ENCODE peak calls at places on chromosomes 13 and 19, in five cellular contexts. One of them, this sample, is unnamed.

GRCh38 chr13:26589754-26590153 is 32.3 kb downstream of the WASF3 start:
- DNase-seq in C1 segment of cervical spinal cord: no peak
- DNase-seq in fibroblast of pulmonary artery: peak
- DNase-seq in glutamatergic neuron: no peak
- DNase-seq in right lobe of liver: no peak
- DNase-seq in this sample: no peak

GRCh38 chr13:110001622-110002275 is 215.4 kb upstream of the IRS2 start:
- DNase-seq in fibroblast of pulmonary artery: peak
- DNase-seq in glutamatergic neuron: no peak
- DNase-seq in C1 segment of cervical spinal cord: no peak
- DNase-seq in right lobe of liver: no peak
- DNase-seq in this sample: no peak

GRCh38 chr19:45275370-45275971 is 24.4 kb downstream of the MARK4 start:
- DNase-seq in glutamatergic neuron: peak
- DNase-seq in fibroblast of pulmonary artery: no peak
- DNase-seq in right lobe of liver: no peak
- DNase-seq in C1 segment of cervical spinal cord: no peak
- DNase-seq in this sample: no peak

GRCh38 chr13:45545686-45546409 is 69.7 kb downstream of the ERICH6B start:
- DNase-seq in glutamatergic neuron: no peak
- DNase-seq in C1 segment of cervical spinal cord: no peak
- DNase-seq in right lobe of liver: no peak
- DNase-seq in fibroblast of pulmonary artery: no peak
- DNase-seq in this sample: no peak

GRCh38 chr13:76638160-76638559 is 248.0 kb downstream of the KCTD12 start:
- DNase-seq in right lobe of liver: no peak
- DNase-seq in C1 segment of cervical spinal cord: no peak
- DNase-seq in fibroblast of pulmonary artery: peak
- DNase-seq in glutamatergic neuron: no peak
- DNase-seq in this sample: no peak

GRCh38 chr19:3135961-3136683 is at the start of gene GNA15:
- DNase-seq in right lobe of liver: no peak
- DNase-seq in C1 segment of cervical spinal cord: no peak
- DNase-seq in glutamatergic neuron: no peak
- DNase-seq in fibroblast of pulmonary artery: no peak
- DNase-seq in this sample: no peak

GRCh38 chr19:29516821-29517395 is 8.9 kb upstream of the VSTM2B start:
- DNase-seq in right lobe of liver: peak
- DNase-seq in C1 segment of cervical spinal cord: no peak
- DNase-seq in glutamatergic neuron: peak
- DNase-seq in fibroblast of pulmonary artery: no peak
- DNase-seq in this sample: no peak

GRCh38 chr13:113592571-113592970 is 8.0 kb downstream of the TFDP1 start:
- DNase-seq in glutamatergic neuron: no peak
- DNase-seq in C1 segment of cervical spinal cord: no peak
- DNase-seq in fibroblast of pulmonary artery: no peak
- DNase-seq in right lobe of liver: no peak
- DNase-seq in this sample: no peak

GRCh38 chr19:29687244-29687896 is 22.1 kb downstream of the PLEKHF1 start:
- DNase-seq in right lobe of liver: no peak
- DNase-seq in C1 segment of cervical spinal cord: no peak
- DNase-seq in fibroblast of pulmonary artery: peak
- DNase-seq in glutamatergic neuron: no peak
- DNase-seq in this sample: no peak

GRCh38 chr13:41962994-41963393 is 2.1 kb upstream of the VWA8 start:
- DNase-seq in right lobe of liver: no peak
- DNase-seq in glutamatergic neuron: no peak
- DNase-seq in fibroblast of pulmonary artery: no peak
- DNase-seq in C1 segment of cervical spinal cord: no peak
- DNase-seq in this sample: no peak

GRCh38 chr19:10003271-10003670 is 7.0 kb downstream of the COL5A3 start:
- DNase-seq in glutamatergic neuron: no peak
- DNase-seq in right lobe of liver: no peak
- DNase-seq in C1 segment of cervical spinal cord: no peak
- DNase-seq in fibroblast of pulmonary artery: no peak
- DNase-seq in this sample: no peak

GRCh38 chr19:47107953-47108746 is 5.4 kb downstream of the ZC3H4 start:
- DNase-seq in right lobe of liver: no peak
- DNase-seq in C1 segment of cervical spinal cord: peak
- DNase-seq in fibroblast of pulmonary artery: no peak
- DNase-seq in glutamatergic neuron: no peak
- DNase-seq in this sample: no peak

GRCh38 chr13:109165417-109165904 is 536.0 kb downstream of the MYO16 start:
- DNase-seq in glutamatergic neuron: no peak
- DNase-seq in right lobe of liver: no peak
- DNase-seq in C1 segment of cervical spinal cord: no peak
- DNase-seq in fibroblast of pulmonary artery: no peak
- DNase-seq in this sample: no peak

GRCh38 chr19:3968556-3969434 is 2.1 kb downstream of the DAPK3 start:
- DNase-seq in right lobe of liver: peak
- DNase-seq in glutamatergic neuron: peak
- DNase-seq in fibroblast of pulmonary artery: peak
- DNase-seq in C1 segment of cervical spinal cord: peak
- DNase-seq in this sample: peak

GRCh38 chr19:58474997-58475713 is 997 bp upstream of the ZNF446 start:
- DNase-seq in glutamatergic neuron: no peak
- DNase-seq in fibroblast of pulmonary artery: no peak
- DNase-seq in right lobe of liver: peak
- DNase-seq in C1 segment of cervical spinal cord: no peak
- DNase-seq in this sample: no peak

GRCh38 chr13:32262619-32263018 is 52.5 kb downstream of the ZAR1L start:
- DNase-seq in C1 segment of cervical spinal cord: no peak
- DNase-seq in glutamatergic neuron: no peak
- DNase-seq in fibroblast of pulmonary artery: no peak
- DNase-seq in right lobe of liver: no peak
- DNase-seq in this sample: no peak

GRCh38 chr19:17538684-17539287 is 16.7 kb upstream of the COLGALT1 start:
- DNase-seq in glutamatergic neuron: no peak
- DNase-seq in fibroblast of pulmonary artery: no peak
- DNase-seq in C1 segment of cervical spinal cord: no peak
- DNase-seq in right lobe of liver: no peak
- DNase-seq in this sample: no peak

GRCh38 chr13:74461011-74461410 is 326.8 kb upstream of the KLF12 start:
- DNase-seq in glutamatergic neuron: no peak
- DNase-seq in right lobe of liver: no peak
- DNase-seq in C1 segment of cervical spinal cord: no peak
- DNase-seq in fibroblast of pulmonary artery: no peak
- DNase-seq in this sample: no peak

GRCh38 chr13:42039946-42040729 is 8.3 kb upstream of the DGKH start:
- DNase-seq in glutamatergic neuron: peak
- DNase-seq in fibroblast of pulmonary artery: peak
- DNase-seq in C1 segment of cervical spinal cord: peak
- DNase-seq in right lobe of liver: peak
- DNase-seq in this sample: peak

GRCh38 chr19:7857727-7858701 is 16.2 kb downstream of the PRR36 start:
- DNase-seq in C1 segment of cervical spinal cord: no peak
- DNase-seq in fibroblast of pulmonary artery: no peak
- DNase-seq in glutamatergic neuron: peak
- DNase-seq in right lobe of liver: no peak
- DNase-seq in this sample: peak

GRCh38 chr19:58498316-58499020 is 13.3 kb downstream of the SLC27A5 start:
- DNase-seq in C1 segment of cervical spinal cord: no peak
- DNase-seq in glutamatergic neuron: no peak
- DNase-seq in right lobe of liver: peak
- DNase-seq in fibroblast of pulmonary artery: no peak
- DNase-seq in this sample: no peak

GRCh38 chr19:39405930-39406655 is 554 bp upstream of the ZFP36 start:
- DNase-seq in right lobe of liver: no peak
- DNase-seq in glutamatergic neuron: no peak
- DNase-seq in fibroblast of pulmonary artery: no peak
- DNase-seq in C1 segment of cervical spinal cord: peak
- DNase-seq in this sample: no peak

GRCh38 chr19:45117167-45117594 is 24.2 kb downstream of the PPP1R37 start:
- DNase-seq in glutamatergic neuron: no peak
- DNase-seq in fibroblast of pulmonary artery: no peak
- DNase-seq in right lobe of liver: no peak
- DNase-seq in C1 segment of cervical spinal cord: no peak
- DNase-seq in this sample: no peak

GRCh38 chr19:4633140-4633967 is 6.0 kb upstream of the TNFAIP8L1 start:
- DNase-seq in fibroblast of pulmonary artery: peak
- DNase-seq in C1 segment of cervical spinal cord: peak
- DNase-seq in right lobe of liver: peak
- DNase-seq in glutamatergic neuron: peak
- DNase-seq in this sample: no peak

GRCh38 chr13:99686157-99686572 is 184.9 kb downstream of the TM9SF2 start:
- DNase-seq in right lobe of liver: no peak
- DNase-seq in glutamatergic neuron: no peak
- DNase-seq in C1 segment of cervical spinal cord: no peak
- DNase-seq in fibroblast of pulmonary artery: peak
- DNase-seq in this sample: no peak